ENCODE peak calls at places on chromosomes 12 and 14, in seven cellular contexts. S, L, D, Q, G, H and U are unnamed samples.
A peak's percentile ranks its signal among the peaks of the same experiment; 100 is the strongest.

GRCh38 chr12:94561943-94562411 is 88.4 kb downstream of the TMCC3 start:
- DNase-seq in S (no peak), G (no peak), D (no peak), H (peak; percentile 69), L (no peak), Q (peak; percentile 26), U (no peak)

GRCh38 chr14:70192915-70193314 is 4.2 kb upstream of the SLC8A3 start:
- DNase-seq in L (no peak), D (no peak), G (no peak), H (no peak), S (no peak), Q (no peak), U (peak; percentile 45)

GRCh38 chr14:102565331-102565887 is 27.0 kb upstream of the RCOR1 start:
- DNase-seq in G (no peak), L (no peak), S (no peak), D (no peak), H (no peak), Q (no peak), U (no peak)

GRCh38 chr14:70782361-70782760 is 27.0 kb downstream of the MAP3K9 start:
- DNase-seq in L (no peak), G (no peak), D (peak; percentile 15), S (peak; percentile 17), Q (no peak), H (no peak), U (no peak)

GRCh38 chr12:31215521-31216232 is 110.3 kb downstream of the SINHCAF start:
- DNase-seq in D (no peak), Q (no peak), L (no peak), S (no peak), H (peak; percentile 5), G (peak; percentile 43), U (no peak)

GRCh38 chr14:54450535-54450934 is 9.4 kb upstream of the CNIH1 start:
- DNase-seq in L (no peak), H (peak; percentile 55), D (no peak), S (no peak), G (no peak), Q (no peak), U (no peak)

GRCh38 chr14:60090864-60091519 is 731 bp upstream of the PCNX4 start:
- DNase-seq in L (peak; percentile 68), G (peak; percentile 54), S (peak; percentile 60), H (peak; percentile 20), D (no peak), Q (no peak), U (peak; percentile 36)

GRCh38 chr14:103724116-103724515 is 8.5 kb downstream of the ZFYVE21 start:
- DNase-seq in L (no peak), G (no peak), S (no peak), Q (peak; percentile 31), H (no peak), D (no peak), U (no peak)

GRCh38 chr14:66804141-66804540 is 296.2 kb downstream of the GPHN start:
- DNase-seq in G (no peak), Q (no peak), S (no peak), D (no peak), H (no peak), L (no peak), U (no peak)